ENCODE peak calls at places on chromosomes 3 and 15, in eight cellular contexts. One of them, this sample, is unnamed.

GRCh38 chr15:49902791-49903481 is 216.1 kb downstream of the ATP8B4 start:
- DNase-seq in DMS 273 treated with DMSO at 0.1 percent for 48 hours: no peak
- DNase-seq in AML-193: no peak
- DNase-seq in activated T-helper 1 cell treated with Interleukin-2 at 50 U/mL for 16 hours: no peak
- DNase-seq in OCI-M1: no peak
- DNase-seq in stimulated activated CD8-positive, alpha-beta memory T cell treated with anti-CD3 and anti-CD28 coated beads, Interleukin-12 subunit alpha, Interleukin-12 subunit beta, amount 100 ng/mL, for 4 hours: no peak
- DNase-seq in lower lobe of right lung: no peak
- DNase-seq in activated CD8-positive, alpha-beta memory T cell treated with anti-CD3 and anti-CD28 coated beads for 1 hour: no peak
- DNase-seq in this sample: no peak

GRCh38 chr15:58086479-58086878 is 21.0 kb upstream of the ALDH1A2 start:
- DNase-seq in DMS 273 treated with DMSO at 0.1 percent for 48 hours: no peak
- DNase-seq in AML-193: no peak
- DNase-seq in activated T-helper 1 cell treated with Interleukin-2 at 50 U/mL for 16 hours: no peak
- DNase-seq in OCI-M1: no peak
- DNase-seq in stimulated activated CD8-positive, alpha-beta memory T cell treated with anti-CD3 and anti-CD28 coated beads, Interleukin-12 subunit alpha, Interleukin-12 subunit beta, amount 100 ng/mL, for 4 hours: no peak
- DNase-seq in lower lobe of right lung: no peak
- DNase-seq in activated CD8-positive, alpha-beta memory T cell treated with anti-CD3 and anti-CD28 coated beads for 1 hour: no peak
- DNase-seq in this sample: no peak

GRCh38 chr3:27659279-27660021 is 62.7 kb downstream of the EOMES start:
- DNase-seq in DMS 273 treated with DMSO at 0.1 percent for 48 hours: no peak
- DNase-seq in AML-193: peak
- DNase-seq in activated T-helper 1 cell treated with Interleukin-2 at 50 U/mL for 16 hours: peak
- DNase-seq in OCI-M1: peak
- DNase-seq in stimulated activated CD8-positive, alpha-beta memory T cell treated with anti-CD3 and anti-CD28 coated beads, Interleukin-12 subunit alpha, Interleukin-12 subunit beta, amount 100 ng/mL, for 4 hours: peak
- DNase-seq in lower lobe of right lung: peak
- DNase-seq in activated CD8-positive, alpha-beta memory T cell treated with anti-CD3 and anti-CD28 coated beads for 1 hour: no peak
- DNase-seq in this sample: no peak

GRCh38 chr3:159766563-159767185 is 222.0 kb upstream of the IL12A start:
- DNase-seq in DMS 273 treated with DMSO at 0.1 percent for 48 hours: peak
- DNase-seq in AML-193: peak
- DNase-seq in activated T-helper 1 cell treated with Interleukin-2 at 50 U/mL for 16 hours: no peak
- DNase-seq in OCI-M1: no peak
- DNase-seq in stimulated activated CD8-positive, alpha-beta memory T cell treated with anti-CD3 and anti-CD28 coated beads, Interleukin-12 subunit alpha, Interleukin-12 subunit beta, amount 100 ng/mL, for 4 hours: no peak
- DNase-seq in lower lobe of right lung: no peak
- DNase-seq in activated CD8-positive, alpha-beta memory T cell treated with anti-CD3 and anti-CD28 coated beads for 1 hour: no peak
- DNase-seq in this sample: no peak

GRCh38 chr3:124059580-124059979 is 67.7 kb upstream of the ROPN1 start:
- DNase-seq in DMS 273 treated with DMSO at 0.1 percent for 48 hours: no peak
- DNase-seq in AML-193: no peak
- DNase-seq in activated T-helper 1 cell treated with Interleukin-2 at 50 U/mL for 16 hours: no peak
- DNase-seq in OCI-M1: peak
- DNase-seq in stimulated activated CD8-positive, alpha-beta memory T cell treated with anti-CD3 and anti-CD28 coated beads, Interleukin-12 subunit alpha, Interleukin-12 subunit beta, amount 100 ng/mL, for 4 hours: no peak
- DNase-seq in lower lobe of right lung: no peak
- DNase-seq in activated CD8-positive, alpha-beta memory T cell treated with anti-CD3 and anti-CD28 coated beads for 1 hour: no peak
- DNase-seq in this sample: no peak

GRCh38 chr3:5231067-5231466 is 43.6 kb downstream of the EDEM1 start:
- DNase-seq in DMS 273 treated with DMSO at 0.1 percent for 48 hours: no peak
- DNase-seq in AML-193: no peak
- DNase-seq in activated T-helper 1 cell treated with Interleukin-2 at 50 U/mL for 16 hours: no peak
- DNase-seq in OCI-M1: no peak
- DNase-seq in stimulated activated CD8-positive, alpha-beta memory T cell treated with anti-CD3 and anti-CD28 coated beads, Interleukin-12 subunit alpha, Interleukin-12 subunit beta, amount 100 ng/mL, for 4 hours: no peak
- DNase-seq in lower lobe of right lung: no peak
- DNase-seq in activated CD8-positive, alpha-beta memory T cell treated with anti-CD3 and anti-CD28 coated beads for 1 hour: no peak
- DNase-seq in this sample: no peak

GRCh38 chr15:73940061-73940981 is 14.1 kb downstream of the LOXL1 start:
- DNase-seq in DMS 273 treated with DMSO at 0.1 percent for 48 hours: no peak
- DNase-seq in AML-193: no peak
- DNase-seq in activated T-helper 1 cell treated with Interleukin-2 at 50 U/mL for 16 hours: no peak
- DNase-seq in OCI-M1: no peak
- DNase-seq in stimulated activated CD8-positive, alpha-beta memory T cell treated with anti-CD3 and anti-CD28 coated beads, Interleukin-12 subunit alpha, Interleukin-12 subunit beta, amount 100 ng/mL, for 4 hours: no peak
- DNase-seq in lower lobe of right lung: peak
- DNase-seq in activated CD8-positive, alpha-beta memory T cell treated with anti-CD3 and anti-CD28 coated beads for 1 hour: no peak
- DNase-seq in this sample: no peak

GRCh38 chr3:115019900-115020299 is 127.2 kb downstream of the ZBTB20 start:
- DNase-seq in DMS 273 treated with DMSO at 0.1 percent for 48 hours: no peak
- DNase-seq in AML-193: peak
- DNase-seq in activated T-helper 1 cell treated with Interleukin-2 at 50 U/mL for 16 hours: no peak
- DNase-seq in OCI-M1: peak
- DNase-seq in stimulated activated CD8-positive, alpha-beta memory T cell treated with anti-CD3 and anti-CD28 coated beads, Interleukin-12 subunit alpha, Interleukin-12 subunit beta, amount 100 ng/mL, for 4 hours: no peak
- DNase-seq in lower lobe of right lung: no peak
- DNase-seq in activated CD8-positive, alpha-beta memory T cell treated with anti-CD3 and anti-CD28 coated beads for 1 hour: no peak
- DNase-seq in this sample: no peak

GRCh38 chr3:194632983-194633348 is 253 bp downstream of the TMEM44 start:
- DNase-seq in DMS 273 treated with DMSO at 0.1 percent for 48 hours: no peak
- DNase-seq in AML-193: peak
- DNase-seq in activated T-helper 1 cell treated with Interleukin-2 at 50 U/mL for 16 hours: no peak
- DNase-seq in OCI-M1: peak
- DNase-seq in stimulated activated CD8-positive, alpha-beta memory T cell treated with anti-CD3 and anti-CD28 coated beads, Interleukin-12 subunit alpha, Interleukin-12 subunit beta, amount 100 ng/mL, for 4 hours: no peak
- DNase-seq in lower lobe of right lung: peak
- DNase-seq in activated CD8-positive, alpha-beta memory T cell treated with anti-CD3 and anti-CD28 coated beads for 1 hour: no peak
- DNase-seq in this sample: no peak

GRCh38 chr3:138197058-138197457 is 10.0 kb downstream of the ARMC8 start:
- DNase-seq in DMS 273 treated with DMSO at 0.1 percent for 48 hours: peak
- DNase-seq in AML-193: peak
- DNase-seq in activated T-helper 1 cell treated with Interleukin-2 at 50 U/mL for 16 hours: no peak
- DNase-seq in OCI-M1: peak
- DNase-seq in stimulated activated CD8-positive, alpha-beta memory T cell treated with anti-CD3 and anti-CD28 coated beads, Interleukin-12 subunit alpha, Interleukin-12 subunit beta, amount 100 ng/mL, for 4 hours: no peak
- DNase-seq in lower lobe of right lung: no peak
- DNase-seq in activated CD8-positive, alpha-beta memory T cell treated with anti-CD3 and anti-CD28 coated beads for 1 hour: no peak
- DNase-seq in this sample: no peak

GRCh38 chr15:59687831-59688230 is 1.3 kb downstream of the BNIP2 start:
- DNase-seq in DMS 273 treated with DMSO at 0.1 percent for 48 hours: no peak
- DNase-seq in AML-193: peak
- DNase-seq in activated T-helper 1 cell treated with Interleukin-2 at 50 U/mL for 16 hours: no peak
- DNase-seq in OCI-M1: peak
- DNase-seq in stimulated activated CD8-positive, alpha-beta memory T cell treated with anti-CD3 and anti-CD28 coated beads, Interleukin-12 subunit alpha, Interleukin-12 subunit beta, amount 100 ng/mL, for 4 hours: no peak
- DNase-seq in lower lobe of right lung: no peak
- DNase-seq in activated CD8-positive, alpha-beta memory T cell treated with anti-CD3 and anti-CD28 coated beads for 1 hour: no peak
- DNase-seq in this sample: peak

GRCh38 chr3:162799910-162800309 is 1303.3 kb downstream of the OTOL1 start:
- DNase-seq in DMS 273 treated with DMSO at 0.1 percent for 48 hours: no peak
- DNase-seq in AML-193: no peak
- DNase-seq in activated T-helper 1 cell treated with Interleukin-2 at 50 U/mL for 16 hours: no peak
- DNase-seq in OCI-M1: no peak
- DNase-seq in stimulated activated CD8-positive, alpha-beta memory T cell treated with anti-CD3 and anti-CD28 coated beads, Interleukin-12 subunit alpha, Interleukin-12 subunit beta, amount 100 ng/mL, for 4 hours: no peak
- DNase-seq in lower lobe of right lung: no peak
- DNase-seq in activated CD8-positive, alpha-beta memory T cell treated with anti-CD3 and anti-CD28 coated beads for 1 hour: no peak
- DNase-seq in this sample: no peak

GRCh38 chr15:98530570-98530969 is 117.8 kb upstream of the IGF1R start:
- DNase-seq in DMS 273 treated with DMSO at 0.1 percent for 48 hours: no peak
- DNase-seq in AML-193: no peak
- DNase-seq in activated T-helper 1 cell treated with Interleukin-2 at 50 U/mL for 16 hours: no peak
- DNase-seq in OCI-M1: no peak
- DNase-seq in stimulated activated CD8-positive, alpha-beta memory T cell treated with anti-CD3 and anti-CD28 coated beads, Interleukin-12 subunit alpha, Interleukin-12 subunit beta, amount 100 ng/mL, for 4 hours: no peak
- DNase-seq in lower lobe of right lung: no peak
- DNase-seq in activated CD8-positive, alpha-beta memory T cell treated with anti-CD3 and anti-CD28 coated beads for 1 hour: no peak
- DNase-seq in this sample: no peak

GRCh38 chr3:151918253-151919029 is 45.0 kb downstream of the SUCNR1 start:
- DNase-seq in DMS 273 treated with DMSO at 0.1 percent for 48 hours: peak
- DNase-seq in AML-193: peak
- DNase-seq in activated T-helper 1 cell treated with Interleukin-2 at 50 U/mL for 16 hours: no peak
- DNase-seq in OCI-M1: peak
- DNase-seq in stimulated activated CD8-positive, alpha-beta memory T cell treated with anti-CD3 and anti-CD28 coated beads, Interleukin-12 subunit alpha, Interleukin-12 subunit beta, amount 100 ng/mL, for 4 hours: no peak
- DNase-seq in lower lobe of right lung: no peak
- DNase-seq in activated CD8-positive, alpha-beta memory T cell treated with anti-CD3 and anti-CD28 coated beads for 1 hour: no peak
- DNase-seq in this sample: peak

GRCh38 chr3:59540241-59540640 is 490.4 kb upstream of the CFAP20DC start:
- DNase-seq in DMS 273 treated with DMSO at 0.1 percent for 48 hours: no peak
- DNase-seq in AML-193: no peak
- DNase-seq in activated T-helper 1 cell treated with Interleukin-2 at 50 U/mL for 16 hours: no peak
- DNase-seq in OCI-M1: no peak
- DNase-seq in stimulated activated CD8-positive, alpha-beta memory T cell treated with anti-CD3 and anti-CD28 coated beads, Interleukin-12 subunit alpha, Interleukin-12 subunit beta, amount 100 ng/mL, for 4 hours: no peak
- DNase-seq in lower lobe of right lung: no peak
- DNase-seq in activated CD8-positive, alpha-beta memory T cell treated with anti-CD3 and anti-CD28 coated beads for 1 hour: no peak
- DNase-seq in this sample: no peak

GRCh38 chr15:90097475-90097874 is 4.8 kb downstream of the IDH2 start:
- DNase-seq in DMS 273 treated with DMSO at 0.1 percent for 48 hours: no peak
- DNase-seq in AML-193: no peak
- DNase-seq in activated T-helper 1 cell treated with Interleukin-2 at 50 U/mL for 16 hours: no peak
- DNase-seq in OCI-M1: peak
- DNase-seq in stimulated activated CD8-positive, alpha-beta memory T cell treated with anti-CD3 and anti-CD28 coated beads, Interleukin-12 subunit alpha, Interleukin-12 subunit beta, amount 100 ng/mL, for 4 hours: no peak
- DNase-seq in lower lobe of right lung: no peak
- DNase-seq in activated CD8-positive, alpha-beta memory T cell treated with anti-CD3 and anti-CD28 coated beads for 1 hour: no peak
- DNase-seq in this sample: peak

GRCh38 chr3:30347679-30348216 is 258.7 kb upstream of the TGFBR2 start:
- DNase-seq in DMS 273 treated with DMSO at 0.1 percent for 48 hours: no peak
- DNase-seq in AML-193: no peak
- DNase-seq in activated T-helper 1 cell treated with Interleukin-2 at 50 U/mL for 16 hours: no peak
- DNase-seq in OCI-M1: peak
- DNase-seq in stimulated activated CD8-positive, alpha-beta memory T cell treated with anti-CD3 and anti-CD28 coated beads, Interleukin-12 subunit alpha, Interleukin-12 subunit beta, amount 100 ng/mL, for 4 hours: no peak
- DNase-seq in lower lobe of right lung: no peak
- DNase-seq in activated CD8-positive, alpha-beta memory T cell treated with anti-CD3 and anti-CD28 coated beads for 1 hour: no peak
- DNase-seq in this sample: no peak

GRCh38 chr3:49662720-49663413 is 11.3 kb upstream of the APEH start:
- DNase-seq in DMS 273 treated with DMSO at 0.1 percent for 48 hours: no peak
- DNase-seq in AML-193: no peak
- DNase-seq in activated T-helper 1 cell treated with Interleukin-2 at 50 U/mL for 16 hours: no peak
- DNase-seq in OCI-M1: no peak
- DNase-seq in stimulated activated CD8-positive, alpha-beta memory T cell treated with anti-CD3 and anti-CD28 coated beads, Interleukin-12 subunit alpha, Interleukin-12 subunit beta, amount 100 ng/mL, for 4 hours: no peak
- DNase-seq in lower lobe of right lung: no peak
- DNase-seq in activated CD8-positive, alpha-beta memory T cell treated with anti-CD3 and anti-CD28 coated beads for 1 hour: no peak
- DNase-seq in this sample: no peak

GRCh38 chr3:63538912-63539311 is 113.6 kb upstream of the SNTN start:
- DNase-seq in DMS 273 treated with DMSO at 0.1 percent for 48 hours: no peak
- DNase-seq in AML-193: no peak
- DNase-seq in activated T-helper 1 cell treated with Interleukin-2 at 50 U/mL for 16 hours: no peak
- DNase-seq in OCI-M1: peak
- DNase-seq in stimulated activated CD8-positive, alpha-beta memory T cell treated with anti-CD3 and anti-CD28 coated beads, Interleukin-12 subunit alpha, Interleukin-12 subunit beta, amount 100 ng/mL, for 4 hours: no peak
- DNase-seq in lower lobe of right lung: no peak
- DNase-seq in activated CD8-positive, alpha-beta memory T cell treated with anti-CD3 and anti-CD28 coated beads for 1 hour: no peak
- DNase-seq in this sample: no peak

GRCh38 chr3:9448643-9449042 is 51.2 kb downstream of the SETD5 start:
- DNase-seq in DMS 273 treated with DMSO at 0.1 percent for 48 hours: no peak
- DNase-seq in AML-193: no peak
- DNase-seq in activated T-helper 1 cell treated with Interleukin-2 at 50 U/mL for 16 hours: no peak
- DNase-seq in OCI-M1: peak
- DNase-seq in stimulated activated CD8-positive, alpha-beta memory T cell treated with anti-CD3 and anti-CD28 coated beads, Interleukin-12 subunit alpha, Interleukin-12 subunit beta, amount 100 ng/mL, for 4 hours: no peak
- DNase-seq in lower lobe of right lung: no peak
- DNase-seq in activated CD8-positive, alpha-beta memory T cell treated with anti-CD3 and anti-CD28 coated beads for 1 hour: no peak
- DNase-seq in this sample: no peak

GRCh38 chr3:25266677-25267076 is 161.4 kb upstream of the RARB start:
- DNase-seq in DMS 273 treated with DMSO at 0.1 percent for 48 hours: no peak
- DNase-seq in AML-193: no peak
- DNase-seq in activated T-helper 1 cell treated with Interleukin-2 at 50 U/mL for 16 hours: no peak
- DNase-seq in OCI-M1: no peak
- DNase-seq in stimulated activated CD8-positive, alpha-beta memory T cell treated with anti-CD3 and anti-CD28 coated beads, Interleukin-12 subunit alpha, Interleukin-12 subunit beta, amount 100 ng/mL, for 4 hours: no peak
- DNase-seq in lower lobe of right lung: no peak
- DNase-seq in activated CD8-positive, alpha-beta memory T cell treated with anti-CD3 and anti-CD28 coated beads for 1 hour: no peak
- DNase-seq in this sample: no peak

GRCh38 chr3:31240013-31240412 is 292.7 kb upstream of the STT3B start:
- DNase-seq in DMS 273 treated with DMSO at 0.1 percent for 48 hours: no peak
- DNase-seq in AML-193: no peak
- DNase-seq in activated T-helper 1 cell treated with Interleukin-2 at 50 U/mL for 16 hours: no peak
- DNase-seq in OCI-M1: no peak
- DNase-seq in stimulated activated CD8-positive, alpha-beta memory T cell treated with anti-CD3 and anti-CD28 coated beads, Interleukin-12 subunit alpha, Interleukin-12 subunit beta, amount 100 ng/mL, for 4 hours: no peak
- DNase-seq in lower lobe of right lung: no peak
- DNase-seq in activated CD8-positive, alpha-beta memory T cell treated with anti-CD3 and anti-CD28 coated beads for 1 hour: no peak
- DNase-seq in this sample: no peak

GRCh38 chr15:68797157-68797556 is 23.5 kb downstream of the ANP32A start:
- DNase-seq in DMS 273 treated with DMSO at 0.1 percent for 48 hours: no peak
- DNase-seq in AML-193: no peak
- DNase-seq in activated T-helper 1 cell treated with Interleukin-2 at 50 U/mL for 16 hours: no peak
- DNase-seq in OCI-M1: no peak
- DNase-seq in stimulated activated CD8-positive, alpha-beta memory T cell treated with anti-CD3 and anti-CD28 coated beads, Interleukin-12 subunit alpha, Interleukin-12 subunit beta, amount 100 ng/mL, for 4 hours: no peak
- DNase-seq in lower lobe of right lung: no peak
- DNase-seq in activated CD8-positive, alpha-beta memory T cell treated with anti-CD3 and anti-CD28 coated beads for 1 hour: no peak
- DNase-seq in this sample: no peak

GRCh38 chr15:66772967-66773873 is 71.2 kb downstream of the SMAD6 start:
- DNase-seq in DMS 273 treated with DMSO at 0.1 percent for 48 hours: no peak
- DNase-seq in AML-193: no peak
- DNase-seq in activated T-helper 1 cell treated with Interleukin-2 at 50 U/mL for 16 hours: no peak
- DNase-seq in OCI-M1: no peak
- DNase-seq in stimulated activated CD8-positive, alpha-beta memory T cell treated with anti-CD3 and anti-CD28 coated beads, Interleukin-12 subunit alpha, Interleukin-12 subunit beta, amount 100 ng/mL, for 4 hours: no peak
- DNase-seq in lower lobe of right lung: no peak
- DNase-seq in activated CD8-positive, alpha-beta memory T cell treated with anti-CD3 and anti-CD28 coated beads for 1 hour: no peak
- DNase-seq in this sample: no peak

GRCh38 chr3:105867690-105868449 is 942 bp downstream of the CBLB start:
- DNase-seq in DMS 273 treated with DMSO at 0.1 percent for 48 hours: no peak
- DNase-seq in AML-193: no peak
- DNase-seq in activated T-helper 1 cell treated with Interleukin-2 at 50 U/mL for 16 hours: no peak
- DNase-seq in OCI-M1: peak
- DNase-seq in stimulated activated CD8-positive, alpha-beta memory T cell treated with anti-CD3 and anti-CD28 coated beads, Interleukin-12 subunit alpha, Interleukin-12 subunit beta, amount 100 ng/mL, for 4 hours: no peak
- DNase-seq in lower lobe of right lung: no peak
- DNase-seq in activated CD8-positive, alpha-beta memory T cell treated with anti-CD3 and anti-CD28 coated beads for 1 hour: no peak
- DNase-seq in this sample: no peak

GRCh38 chr3:100316656-100317069 is 17.9 kb upstream of the NIT2 start:
- DNase-seq in DMS 273 treated with DMSO at 0.1 percent for 48 hours: no peak
- DNase-seq in AML-193: peak
- DNase-seq in activated T-helper 1 cell treated with Interleukin-2 at 50 U/mL for 16 hours: no peak
- DNase-seq in OCI-M1: peak
- DNase-seq in stimulated activated CD8-positive, alpha-beta memory T cell treated with anti-CD3 and anti-CD28 coated beads, Interleukin-12 subunit alpha, Interleukin-12 subunit beta, amount 100 ng/mL, for 4 hours: no peak
- DNase-seq in lower lobe of right lung: no peak
- DNase-seq in activated CD8-positive, alpha-beta memory T cell treated with anti-CD3 and anti-CD28 coated beads for 1 hour: no peak
- DNase-seq in this sample: no peak

GRCh38 chr3:111904376-111905241 is 45.5 kb downstream of the PHLDB2 start:
- DNase-seq in DMS 273 treated with DMSO at 0.1 percent for 48 hours: no peak
- DNase-seq in AML-193: peak
- DNase-seq in activated T-helper 1 cell treated with Interleukin-2 at 50 U/mL for 16 hours: no peak
- DNase-seq in OCI-M1: peak
- DNase-seq in stimulated activated CD8-positive, alpha-beta memory T cell treated with anti-CD3 and anti-CD28 coated beads, Interleukin-12 subunit alpha, Interleukin-12 subunit beta, amount 100 ng/mL, for 4 hours: no peak
- DNase-seq in lower lobe of right lung: no peak
- DNase-seq in activated CD8-positive, alpha-beta memory T cell treated with anti-CD3 and anti-CD28 coated beads for 1 hour: no peak
- DNase-seq in this sample: no peak

GRCh38 chr15:33068007-33068441 is 126.5 kb downstream of the FMN1 start:
- DNase-seq in DMS 273 treated with DMSO at 0.1 percent for 48 hours: no peak
- DNase-seq in AML-193: peak
- DNase-seq in activated T-helper 1 cell treated with Interleukin-2 at 50 U/mL for 16 hours: no peak
- DNase-seq in OCI-M1: peak
- DNase-seq in stimulated activated CD8-positive, alpha-beta memory T cell treated with anti-CD3 and anti-CD28 coated beads, Interleukin-12 subunit alpha, Interleukin-12 subunit beta, amount 100 ng/mL, for 4 hours: peak
- DNase-seq in lower lobe of right lung: peak
- DNase-seq in activated CD8-positive, alpha-beta memory T cell treated with anti-CD3 and anti-CD28 coated beads for 1 hour: no peak
- DNase-seq in this sample: no peak

GRCh38 chr3:107216711-107217110 is 160.5 kb upstream of the CCDC54 start:
- DNase-seq in DMS 273 treated with DMSO at 0.1 percent for 48 hours: no peak
- DNase-seq in AML-193: no peak
- DNase-seq in activated T-helper 1 cell treated with Interleukin-2 at 50 U/mL for 16 hours: no peak
- DNase-seq in OCI-M1: no peak
- DNase-seq in stimulated activated CD8-positive, alpha-beta memory T cell treated with anti-CD3 and anti-CD28 coated beads, Interleukin-12 subunit alpha, Interleukin-12 subunit beta, amount 100 ng/mL, for 4 hours: no peak
- DNase-seq in lower lobe of right lung: no peak
- DNase-seq in activated CD8-positive, alpha-beta memory T cell treated with anti-CD3 and anti-CD28 coated beads for 1 hour: no peak
- DNase-seq in this sample: no peak

GRCh38 chr15:73796266-73796939 is 43.3 kb upstream of the INSYN1 start:
- DNase-seq in DMS 273 treated with DMSO at 0.1 percent for 48 hours: no peak
- DNase-seq in AML-193: no peak
- DNase-seq in activated T-helper 1 cell treated with Interleukin-2 at 50 U/mL for 16 hours: no peak
- DNase-seq in OCI-M1: no peak
- DNase-seq in stimulated activated CD8-positive, alpha-beta memory T cell treated with anti-CD3 and anti-CD28 coated beads, Interleukin-12 subunit alpha, Interleukin-12 subunit beta, amount 100 ng/mL, for 4 hours: no peak
- DNase-seq in lower lobe of right lung: no peak
- DNase-seq in activated CD8-positive, alpha-beta memory T cell treated with anti-CD3 and anti-CD28 coated beads for 1 hour: no peak
- DNase-seq in this sample: no peak

GRCh38 chr3:141738636-141739363 is 702 bp downstream of the RNF7 start:
- DNase-seq in DMS 273 treated with DMSO at 0.1 percent for 48 hours: no peak
- DNase-seq in AML-193: peak
- DNase-seq in activated T-helper 1 cell treated with Interleukin-2 at 50 U/mL for 16 hours: no peak
- DNase-seq in OCI-M1: peak
- DNase-seq in stimulated activated CD8-positive, alpha-beta memory T cell treated with anti-CD3 and anti-CD28 coated beads, Interleukin-12 subunit alpha, Interleukin-12 subunit beta, amount 100 ng/mL, for 4 hours: peak
- DNase-seq in lower lobe of right lung: no peak
- DNase-seq in activated CD8-positive, alpha-beta memory T cell treated with anti-CD3 and anti-CD28 coated beads for 1 hour: no peak
- DNase-seq in this sample: no peak

GRCh38 chr15:34514251-34514760 is 69.1 kb downstream of the GOLGA8B start:
- DNase-seq in DMS 273 treated with DMSO at 0.1 percent for 48 hours: no peak
- DNase-seq in AML-193: no peak
- DNase-seq in activated T-helper 1 cell treated with Interleukin-2 at 50 U/mL for 16 hours: no peak
- DNase-seq in OCI-M1: peak
- DNase-seq in stimulated activated CD8-positive, alpha-beta memory T cell treated with anti-CD3 and anti-CD28 coated beads, Interleukin-12 subunit alpha, Interleukin-12 subunit beta, amount 100 ng/mL, for 4 hours: peak
- DNase-seq in lower lobe of right lung: peak
- DNase-seq in activated CD8-positive, alpha-beta memory T cell treated with anti-CD3 and anti-CD28 coated beads for 1 hour: no peak
- DNase-seq in this sample: no peak

GRCh38 chr15:48414015-48414414 is 82.8 kb downstream of the DUT start:
- DNase-seq in DMS 273 treated with DMSO at 0.1 percent for 48 hours: no peak
- DNase-seq in AML-193: no peak
- DNase-seq in activated T-helper 1 cell treated with Interleukin-2 at 50 U/mL for 16 hours: no peak
- DNase-seq in OCI-M1: no peak
- DNase-seq in stimulated activated CD8-positive, alpha-beta memory T cell treated with anti-CD3 and anti-CD28 coated beads, Interleukin-12 subunit alpha, Interleukin-12 subunit beta, amount 100 ng/mL, for 4 hours: no peak
- DNase-seq in lower lobe of right lung: no peak
- DNase-seq in activated CD8-positive, alpha-beta memory T cell treated with anti-CD3 and anti-CD28 coated beads for 1 hour: no peak
- DNase-seq in this sample: no peak

This sample was measured in GM12878.